ENCODE peak calls at places on chromosomes 2 and 18, in six cellular contexts. Y is HFFc6; P is NCI-H774; U is stimulated activated CD8-positive, alpha-beta memory T cell treated with anti-CD3 and anti-CD28 coated beads, Interleukin-7, amount 100 ng/mL, for 1 hour; L is choroid plexus epithelial cell; K is kidney tubule cell. V is an unnamed sample.

GRCh38 chr18:46386788-46387187 is 270.2 kb downstream of the LOXHD1 start:
- DNase-seq in Y (no peak), K (peak), P (no peak), L (no peak), U (no peak), V (no peak)

GRCh38 chr2:129827251-129827894 is 152.1 kb upstream of the RAB6C start:
- DNase-seq in Y (no peak), L (no peak), K (no peak), P (no peak), U (no peak), V (no peak)

GRCh38 chr18:10834128-10834815 is 308.4 kb downstream of the NAPG start:
- DNase-seq in U (no peak), P (no peak), L (no peak), K (no peak), Y (no peak), V (no peak)

GRCh38 chr18:48589797-48590519 is 51.1 kb downstream of the CTIF start:
- DNase-seq in U (no peak), P (no peak), L (no peak), Y (no peak), K (peak), V (no peak)

GRCh38 chr18:13565228-13565627 is 161.1 kb downstream of the FAM210A start:
- DNase-seq in K (no peak), L (no peak), U (no peak), Y (no peak), P (no peak), V (no peak)

GRCh38 chr2:214019229-214019972 is 391.5 kb upstream of the VWC2L start:
- DNase-seq in K (peak), Y (peak), P (no peak), U (no peak), L (peak), V (peak)

GRCh38 chr2:171834286-171834685 is 59.8 kb downstream of the SLC25A12 start:
- DNase-seq in P (no peak), K (no peak), Y (no peak), U (no peak), L (no peak), V (no peak)

GRCh38 chr2:207990784-207991183 is 34.5 kb downstream of the PLEKHM3 start:
- DNase-seq in Y (no peak), K (no peak), L (no peak), U (no peak), P (no peak), V (no peak)

GRCh38 chr2:223969856-223970255 is 12.6 kb downstream of the MRPL44 start:
- DNase-seq in P (no peak), K (peak), U (no peak), L (peak), Y (peak), V (no peak)

GRCh38 chr2:176704282-176704773 is 435.1 kb downstream of the MTX2 start:
- DNase-seq in U (no peak), K (no peak), P (no peak), Y (no peak), L (no peak), V (no peak)

GRCh38 chr2:71879509-71880184 is 268.0 kb downstream of the CYP26B1 start:
- DNase-seq in Y (no peak), P (no peak), U (no peak), K (no peak), L (no peak), V (no peak)

GRCh38 chr18:78123926-78124797 is 855.5 kb upstream of the SALL3 start:
- DNase-seq in L (no peak), K (no peak), U (no peak), P (no peak), Y (no peak), V (no peak)

GRCh38 chr18:57630759-57631660 is 9.4 kb upstream of the NARS1 start:
- DNase-seq in Y (no peak), P (no peak), U (no peak), L (no peak), K (peak), V (no peak)